ENCODE peak calls at places on chromosomes 7 and 10, in nine cellular contexts. E, M, A, U, S, D, C, B and N are unnamed samples. For H3K36me3, the result is how much of the 10 kb centered on the place peaks cover.

GRCh38 chr10:49738616-49739360 is 23.3 kb downstream of the OGDHL start:
- DNase-seq in E (no peak), M (no peak), A (peak), U (no peak), S (no peak), D (no peak), C (no peak), B (no peak), N (no peak)

GRCh38 chr7:105278973-105279687 is 109.6 kb downstream of the SRPK2 start:
- DNase-seq in E (no peak), M (peak), A (no peak), U (no peak), S (no peak), D (no peak), C (no peak), B (no peak), N (no peak)

GRCh38 chr10:51103818-51104217 is 29.5 kb downstream of the PRKG1 start:
- DNase-seq in E (peak), M (peak), A (no peak), U (no peak), S (no peak), D (no peak), C (no peak), B (no peak), N (peak)

GRCh38 chr10:27857616-27858015 is 112.0 kb upstream of the MKX start:
- DNase-seq in E (no peak), M (no peak), A (no peak), U (no peak), S (no peak), D (no peak), C (no peak), B (no peak), N (no peak)

GRCh38 chr7:388961-389701 is 99.2 kb downstream of the FOXL3 start:
- DNase-seq in E (no peak), M (no peak), A (peak), U (no peak), S (no peak), D (peak), C (no peak), B (no peak), N (no peak)

GRCh38 chr7:75623390-75624133 is 115.2 kb downstream of the HIP1 start:
- DNase-seq in E (no peak), M (peak), A (peak), U (no peak), S (peak), D (no peak), C (no peak), B (no peak), N (no peak)

GRCh38 chr10:84267503-84268126 is 22.8 kb downstream of the RGR start:
- DNase-seq in E (peak), M (peak), A (peak), U (peak), S (peak), D (no peak), C (peak), B (no peak), N (peak)

GRCh38 chr7:151192002-151192539 is 5.0 kb upstream of the ASB10 start:
- DNase-seq in E (no peak), M (no peak), A (no peak), U (no peak), S (no peak), D (no peak), C (no peak), B (no peak), N (no peak)

GRCh38 chr7:36161996-36162395 is 8.9 kb downstream of the EEPD1 start:
- DNase-seq in E (peak), M (no peak), A (peak), U (no peak), S (no peak), D (no peak), C (no peak), B (no peak), N (peak)

GRCh38 chr10:62503871-62504270 is 129.7 kb downstream of the ZNF365 start:
- DNase-seq in E (peak), M (no peak), A (no peak), U (no peak), S (peak), D (no peak), C (no peak), B (no peak), N (no peak)

GRCh38 chr7:7201583-7202374 is 19.4 kb downstream of the C1GALT1 start:
- DNase-seq in E (peak), M (no peak), A (peak), U (peak), S (no peak), D (no peak), C (no peak), B (no peak), N (peak)

GRCh38 chr7:85600425-85600824 is 413.6 kb upstream of the SEMA3D start:
- DNase-seq in E (no peak), M (no peak), A (peak), U (no peak), S (peak), D (no peak), C (no peak), B (no peak), N (no peak)

GRCh38 chr10:35781643-35782035 is 139.5 kb upstream of the FZD8 start:
- DNase-seq in E (peak), M (peak), A (peak), U (no peak), S (no peak), D (no peak), C (no peak), B (no peak), N (peak)

GRCh38 chr10:7405637-7406036 is 5.2 kb downstream of the SFMBT2 start:
- DNase-seq in E (no peak), M (peak), A (no peak), U (no peak), S (peak), D (no peak), C (no peak), B (no peak), N (peak)

GRCh38 chr7:101767544-101767943 is 49.9 kb upstream of the CUX1 start:
- DNase-seq in E (no peak), M (no peak), A (no peak), U (no peak), S (no peak), D (no peak), C (no peak), B (no peak), N (peak)

GRCh38 chr7:29243777-29244655 is 49.4 kb downstream of the CHN2 start:
- DNase-seq in E (no peak), M (no peak), A (peak), U (peak), S (no peak), D (no peak), C (peak), B (no peak), N (peak)

GRCh38 chr7:5502726-5503243 is 79.2 kb upstream of the TNRC18 start:
- DNase-seq in E (no peak), M (no peak), A (no peak), U (no peak), S (no peak), D (no peak), C (no peak), B (no peak), N (no peak)

GRCh38 chr10:126058507-126058906 is 162.1 kb downstream of the FANK1 start:
- DNase-seq in E (no peak), M (no peak), A (no peak), U (no peak), S (peak), D (no peak), C (no peak), B (no peak), N (no peak)

GRCh38 chr7:148856891-148857290 is 27.2 kb downstream of the EZH2 start:
- DNase-seq in E (no peak), M (peak), A (no peak), U (no peak), S (peak), D (no peak), C (no peak), B (no peak), N (no peak)

GRCh38 chr10:14153570-14154055 is 177.1 kb downstream of the FRMD4A start:
- DNase-seq in E (no peak), M (no peak), A (peak), U (no peak), S (peak), D (peak), C (no peak), B (peak), N (no peak)

GRCh38 chr7:105017263-105018051 is 3.5 kb downstream of the KMT2E start:
- DNase-seq in E (no peak), M (no peak), A (no peak), U (no peak), S (no peak), D (no peak), C (no peak), B (no peak), N (no peak)

GRCh38 chr7:157970744-157971143 is 616.9 kb downstream of the PTPRN2 start:
- DNase-seq in E (no peak), M (no peak), A (no peak), U (no peak), S (no peak), D (no peak), C (no peak), B (no peak), N (no peak)

GRCh38 chr10:44925811-44926760 is 14.9 kb downstream of the TMEM72 start:
- DNase-seq in E (no peak), M (no peak), A (no peak), U (no peak), S (no peak), D (no peak), C (no peak), B (peak), N (no peak)

GRCh38 chr7:116173051-116174028 is 37.0 kb upstream of the TES start:
- DNase-seq in E (peak), M (peak), A (no peak), U (no peak), S (peak), D (no peak), C (no peak), B (no peak), N (peak)

GRCh38 chr10:47022311-47023131 is 111.3 kb downstream of the PTPN20 start:
- DNase-seq in E (no peak), M (no peak), A (peak), U (no peak), S (no peak), D (no peak), C (no peak), B (no peak), N (no peak)

GRCh38 chr7:2621061-2621828 is 10.5 kb upstream of the TTYH3 start:
- DNase-seq in E (peak), M (peak), A (peak), U (peak), S (peak), D (peak), C (no peak), B (peak), N (no peak)

GRCh38 chr7:140982508-140982907 is 32.2 kb downstream of the MRPS33 start:
- DNase-seq in E (peak), M (no peak), A (no peak), U (no peak), S (peak), D (no peak), C (no peak), B (no peak), N (no peak)

GRCh38 chr7:101990811-101991418 is 173.5 kb downstream of the CUX1 start:
- DNase-seq in E (no peak), M (no peak), A (no peak), U (peak), S (no peak), D (no peak), C (no peak), B (no peak), N (no peak)

GRCh38 chr7:139075871-139076686 is 33.4 kb downstream of the ZC3HAV1 start:
- DNase-seq in E (no peak), M (no peak), A (no peak), U (no peak), S (no peak), D (no peak), C (no peak), B (no peak), N (no peak)
- H3K36me3 ChIP-seq in E (under half), M (under half), A (half or more), U (under half), S (half or more), D (half or more), C (under half), B (half or more), N (under half)

GRCh38 chr7:47734287-47734948 is 152.5 kb upstream of the TNS3 start:
- DNase-seq in E (no peak), M (no peak), A (no peak), U (no peak), S (no peak), D (no peak), C (no peak), B (no peak), N (no peak)
- H3K36me3 ChIP-seq in E (under half), M (under half), A (under half), U (under half), S (under half), D (under half), C (under half), B (under half), N (under half)

GRCh38 chr7:44676776-44677175 is 70.3 kb downstream of the OGDH start:
- DNase-seq in E (no peak), M (no peak), A (no peak), U (peak), S (no peak), D (no peak), C (no peak), B (no peak), N (no peak)
- H3K36me3 ChIP-seq in E (under half), M (under half), A (under half), U (under half), S (half or more), D (half or more), C (under half), B (half or more), N (under half)

GRCh38 chr10:824497-824896 is 107.0 kb downstream of the LARP4B start:
- DNase-seq in E (no peak), M (no peak), A (no peak), U (no peak), S (no peak), D (no peak), C (no peak), B (no peak), N (no peak)
- H3K36me3 ChIP-seq in E (under half), M (half or more), A (half or more), U (under half), S (half or more), D (half or more), C (under half), B (half or more), N (under half)

GRCh38 chr7:55200441-55200840 is 164.7 kb upstream of the LANCL2 start:
- DNase-seq in E (no peak), M (no peak), A (no peak), U (no peak), S (no peak), D (no peak), C (no peak), B (no peak), N (no peak)

GRCh38 chr7:55203300-55203699 is 161.8 kb upstream of the LANCL2 start:
- DNase-seq in E (no peak), M (no peak), A (no peak), U (no peak), S (no peak), D (no peak), C (no peak), B (no peak), N (no peak)

GRCh38 chr7:55199418-55199817 is 165.7 kb upstream of the LANCL2 start:
- DNase-seq in E (no peak), M (no peak), A (no peak), U (no peak), S (peak), D (no peak), C (no peak), B (no peak), N (no peak)

GRCh38 chr7:55205124-55205955 is 159.8 kb upstream of the LANCL2 start:
- DNase-seq in E (no peak), M (no peak), A (no peak), U (no peak), S (no peak), D (no peak), C (no peak), B (no peak), N (no peak)

GRCh38 chr7:55202150-55202913 is 162.8 kb upstream of the LANCL2 start:
- DNase-seq in E (no peak), M (no peak), A (no peak), U (no peak), S (no peak), D (no peak), C (no peak), B (no peak), N (no peak)
- H3K36me3 ChIP-seq in E (half or more), M (half or more), A (under half), U (under half), S (half or more), D (half or more), C (under half), B (half or more), N (half or more)

DNA sequence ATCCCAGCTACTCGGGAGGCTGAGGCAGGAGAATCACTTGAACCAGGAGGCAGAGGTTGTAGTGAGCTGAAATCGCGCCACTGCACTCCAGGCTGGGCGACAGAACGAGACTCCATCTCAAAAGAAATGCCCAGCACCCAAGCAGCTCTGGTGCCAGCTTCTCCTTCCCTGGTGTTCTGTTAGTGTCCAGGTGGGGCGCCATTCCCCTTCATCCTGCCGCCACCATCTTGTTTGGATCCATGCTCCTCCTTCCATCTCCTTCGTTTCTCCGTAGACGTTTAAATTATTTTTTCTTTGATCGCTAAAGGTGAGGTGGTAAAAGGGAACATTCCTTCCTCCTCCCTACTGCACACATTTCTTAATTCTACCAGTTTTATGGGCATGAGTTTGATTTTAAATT is 30.3 kb downstream of the PROSER2 start:
- DNase-seq in E (no peak), M (no peak), A (peak), U (peak), S (no peak), D (no peak), C (no peak), B (no peak), N (no peak)
- H3K36me3 ChIP-seq in E (under half), M (under half), A (under half), U (under half), S (under half), D (under half), C (under half), B (under half), N (under half)